ENCODE peak calls at places on chromosomes 3 and 15, in five cellular contexts. S, K, H, X and A are unnamed samples.
A peak's percentile ranks its signal among the peaks of the same experiment; 100 is the strongest.

GRCh38 chr15:78360426-78360825 is 20.3 kb downstream of the CRABP1 start:
- DNase-seq in S (no peak), K (peak; percentile 34), H (no peak), X (peak; percentile 25), A (no peak)

GRCh38 chr15:28947241-28947674 is 61.5 kb downstream of the APBA2 start:
- DNase-seq in S (no peak), K (no peak), H (no peak), X (no peak), A (peak; percentile 20)

GRCh38 chr15:59236394-59236793 is 29.8 kb downstream of the LDHAL6B start:
- DNase-seq in S (no peak), K (no peak), H (no peak), X (no peak), A (no peak)

GRCh38 chr15:65576669-65577068 is 34.3 kb downstream of the INTS14 start:
- DNase-seq in S (peak; percentile 32), K (peak; percentile 19), H (no peak), X (no peak), A (no peak)

GRCh38 chr3:127672429-127673190 is at the start of gene ABTB1:
- DNase-seq in S (peak; percentile 65), K (peak; percentile 82), H (peak; percentile 90), X (peak; percentile 90), A (peak; percentile 94)

GRCh38 chr3:183182073-183182472 is 19.5 kb upstream of the LAMP3 start:
- DNase-seq in S (no peak), K (no peak), H (no peak), X (no peak), A (no peak)

GRCh38 chr15:77830041-77830440 is 197.3 kb upstream of the LINGO1 start:
- DNase-seq in S (peak; percentile 31), K (peak; percentile 86), H (no peak), X (no peak), A (peak; percentile 29)

GRCh38 chr3:8529738-8530525 is 28.3 kb downstream of the LMCD1 start:
- DNase-seq in S (no peak), K (no peak), H (no peak), X (no peak), A (peak; percentile 32)

GRCh38 chr3:140438736-140439505 is 238.9 kb upstream of the TRIM42 start:
- DNase-seq in S (no peak), K (no peak), H (no peak), X (no peak), A (no peak)

GRCh38 chr15:56749982-56750381 is 16.7 kb upstream of the ZNF280D start:
- DNase-seq in S (no peak), K (peak; percentile 50), H (no peak), X (no peak), A (no peak)

GRCh38 chr3:181581651-181582050 is 130.1 kb upstream of the SOX2 start:
- DNase-seq in S (no peak), K (no peak), H (no peak), X (no peak), A (peak; percentile 39)

GRCh38 chr3:89332311-89333159 is 225.1 kb downstream of the EPHA3 start:
- DNase-seq in S (no peak), K (no peak), H (no peak), X (no peak), A (peak; percentile 47)

GRCh38 chr3:196569003-196569516 is 600 bp downstream of the FBXO45 start:
- DNase-seq in S (peak; percentile 61), K (peak; percentile 31), H (peak; percentile 71), X (peak; percentile 56), A (peak; percentile 83)

GRCh38 chr3:98797905-98798304 is 34.8 kb downstream of the ST3GAL6 start:
- DNase-seq in S (no peak), K (no peak), H (no peak), X (no peak), A (no peak)

GRCh38 chr3:159896543-159896942 is 92.1 kb upstream of the IL12A start:
- DNase-seq in S (no peak), K (no peak), H (no peak), X (no peak), A (no peak)

GRCh38 chr3:126528419-126528799 is 4.5 kb downstream of the CHST13 start:
- DNase-seq in S (no peak), K (no peak), H (no peak), X (no peak), A (no peak)

GRCh38 chr15:33194704-33195261 is at the start of gene FMN1:
- DNase-seq in S (peak; percentile 91), K (peak; percentile 95), H (peak; percentile 94), X (peak; percentile 93), A (peak; percentile 99)

GRCh38 chr3:158991146-158991705 is 189.4 kb downstream of the MFSD1 start:
- DNase-seq in S (peak; percentile 49), K (no peak), H (no peak), X (peak; percentile 60), A (peak; percentile 89)

GRCh38 chr15:89501646-89502045 is 5.3 kb upstream of the RHCG start:
- DNase-seq in S (no peak), K (no peak), H (no peak), X (no peak), A (no peak)

GRCh38 chr3:45182915-45183881 is 37.0 kb upstream of the CDCP1 start:
- DNase-seq in S (peak; percentile 95), K (peak; percentile 73), H (no peak), X (peak; percentile 80), A (peak; percentile 75)

GRCh38 chr15:63369766-63370165 is 11.9 kb downstream of the CA12 start:
- DNase-seq in S (no peak), K (no peak), H (no peak), X (no peak), A (no peak)

GRCh38 chr15:22917556-22917955 is 62.6 kb downstream of the CYFIP1 start:
- DNase-seq in S (no peak), K (no peak), H (no peak), X (no peak), A (no peak)

GRCh38 chr3:102190340-102190723 is 244.5 kb upstream of the ZPLD1 start:
- DNase-seq in S (peak; percentile 83), K (no peak), H (no peak), X (no peak), A (no peak)

GRCh38 chr3:171183042-171183441 is 156.5 kb upstream of the SLC2A2 start:
- DNase-seq in S (no peak), K (peak; percentile 69), H (no peak), X (no peak), A (no peak)

GRCh38 chr15:101489633-101490407 is at the start of gene PCSK6:
- DNase-seq in S (no peak), K (peak; percentile 28), H (no peak), X (peak; percentile 57), A (peak; percentile 72)

GRCh38 chr15:57323806-57324589 is 52.3 kb upstream of the CGNL1 start:
- DNase-seq in S (peak; percentile 51), K (no peak), H (peak; percentile 66), X (peak; percentile 84), A (peak; percentile 87)

GRCh38 chr3:196677353-196677752 is 34.7 kb downstream of the CEP19 start:
- DNase-seq in S (no peak), K (no peak), H (no peak), X (no peak), A (no peak)

GRCh38 chr3:129344540-129345220 is 66.0 kb downstream of the HMCES start:
- DNase-seq in S (no peak), K (peak; percentile 62), H (no peak), X (no peak), A (peak; percentile 93)

GRCh38 chr15:60721232-60721576 is 242.3 kb upstream of the ICE2 start:
- DNase-seq in S (no peak), K (no peak), H (no peak), X (no peak), A (no peak)

GRCh38 chr15:50973605-50974004 is 65.1 kb downstream of the AP4E1 start:
- DNase-seq in S (no peak), K (no peak), H (no peak), X (no peak), A (no peak)

GRCh38 chr15:50971115-50971514 is 62.6 kb downstream of the AP4E1 start:
- DNase-seq in S (no peak), K (no peak), H (no peak), X (no peak), A (no peak)

GRCh38 chr15:50968353-50968752 is 59.9 kb downstream of the AP4E1 start:
- DNase-seq in S (no peak), K (no peak), H (no peak), X (no peak), A (no peak)

GRCh38 chr15:50970524-50970923 is 62.0 kb downstream of the AP4E1 start:
- DNase-seq in S (no peak), K (no peak), H (no peak), X (no peak), A (no peak)

GRCh38 chr15:50971542-50971941 is 63.1 kb downstream of the AP4E1 start:
- DNase-seq in S (no peak), K (no peak), H (peak; percentile 4), X (no peak), A (no peak)
- H3K9me3 ChIP-seq in S (no peaks in the 10 kb centered on the region), K (no peaks in the 10 kb centered on the region), H (peaks cover 19% of the 10 kb centered on the region), X (peaks cover 20% of the 10 kb centered on the region), A (peaks cover 26% of the 10 kb centered on the region)

GRCh38 chr3:11810276-11810675 is 36.4 kb downstream of the TAMM41 start:
- DNase-seq in S (no peak), K (peak; percentile 50), H (no peak), X (no peak), A (no peak)
- H3K27ac ChIP-seq in S (no peak overlapping the region), K (no peak overlapping the region), H (no peak overlapping the region), X (peak overlapping the region; percentile 19), A (no peak overlapping the region)

DNA sequence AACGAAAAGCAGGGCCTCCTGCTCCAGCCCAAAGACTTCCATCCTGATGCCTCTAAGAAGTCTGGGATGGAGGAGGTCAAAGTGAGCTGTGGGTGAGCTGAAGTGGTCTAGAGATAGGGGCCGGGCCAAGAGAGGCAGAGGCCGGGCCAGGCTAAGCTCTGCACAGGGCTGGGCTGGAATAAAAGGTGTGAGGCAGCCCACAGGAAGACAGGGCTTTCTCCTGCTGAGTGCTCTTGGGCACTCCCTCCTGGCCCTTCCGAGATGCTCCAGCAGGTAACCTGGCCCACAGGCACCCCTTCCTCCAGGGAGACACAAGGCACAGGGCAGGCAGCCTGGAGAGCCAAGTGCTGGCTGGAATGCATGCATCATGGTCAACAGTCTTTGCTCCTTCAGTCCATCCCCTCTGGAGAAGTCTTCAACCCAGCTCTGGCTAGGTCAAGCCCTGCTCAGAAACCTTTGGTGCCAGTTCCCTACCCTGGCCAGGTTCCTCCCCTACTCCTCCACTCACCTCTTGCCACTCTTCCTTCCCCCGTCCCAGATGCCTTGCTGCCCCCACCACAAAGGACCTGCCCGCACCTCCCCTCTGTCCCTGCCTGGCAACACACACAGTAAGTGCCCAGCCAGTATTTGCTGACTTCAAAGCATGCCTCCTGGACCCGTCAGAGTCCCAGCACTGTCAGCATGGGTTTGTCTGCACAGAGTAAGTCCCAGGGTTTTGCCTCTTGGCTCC is 93.6 kb downstream of the SEC22A start:
- DNase-seq in S (no peak), K (no peak), H (no peak), X (no peak), A (no peak)
- H3K9me3 ChIP-seq in S (no peaks in the 10 kb centered on the region), K (no peaks in the 10 kb centered on the region), H (no peaks in the 10 kb centered on the region), X (no peaks in the 10 kb centered on the region), A (peaks cover 6% of the 10 kb centered on the region)

GRCh38 chr3:40780341-40780800 is 255.6 kb downstream of the ZNF621 start:
- DNase-seq in S (peak; percentile 46), K (peak; percentile 85), H (no peak), X (peak; percentile 23), A (no peak)
- H3K27ac ChIP-seq in S (peak overlapping the region; percentile 51), K (no peak overlapping the region), H (no peak overlapping the region), X (peak overlapping the region; percentile 78), A (peak overlapping the region; percentile 98)

DNA sequence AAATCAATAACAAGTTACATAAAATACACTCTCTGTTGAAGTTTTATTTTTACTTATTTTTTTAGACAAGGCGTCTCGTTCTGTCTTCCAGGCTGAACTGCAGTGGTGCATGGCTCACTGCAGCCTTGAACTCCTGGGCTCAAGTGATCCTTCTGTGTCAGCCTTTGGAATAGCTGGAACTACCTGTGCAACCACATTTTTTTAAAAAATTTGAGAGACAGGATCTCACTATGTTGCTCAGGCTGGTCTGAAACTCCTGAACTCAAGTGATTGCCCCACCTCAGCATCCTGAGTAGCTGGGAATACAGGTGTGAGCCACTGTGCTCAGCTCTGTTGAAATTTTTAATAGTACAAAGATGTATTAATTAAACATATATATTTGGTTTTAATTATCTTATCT is 614.3 kb upstream of the ARRDC4 start:
- DNase-seq in S (no peak), K (no peak), H (no peak), X (no peak), A (no peak)
- H3K9me3 ChIP-seq in S (peaks cover 12% of the 10 kb centered on the region), K (peaks cover 5% of the 10 kb centered on the region), H (no peaks in the 10 kb centered on the region), X (peaks cover 6% of the 10 kb centered on the region), A (peaks cover 13% of the 10 kb centered on the region)